ENCODE peak calls at places on chromosome 17, in nine cellular contexts. K is ovary, E is body of pancreas, D is stomach, Z is Peyer's patch, B is endothelial cell of umbilical vein, R is HCT116, P is heart left ventricle, I is adrenal gland. U is an unnamed sample.

GRCh38 chr17:81515530-81516041 is 3.0 kb upstream of the ACTG1 start:
- DNase-seq in K (no peak), E (no peak), D (no peak), Z (peak), B (no peak), R (no peak), P (peak), I (no peak), U (no peak)

GRCh38 chr17:80786470-80786869 is 205.2 kb upstream of the CHMP6 start:
- DNase-seq in K (no peak), E (no peak), D (no peak), Z (no peak), B (no peak), R (no peak), P (no peak), I (no peak), U (no peak)

GRCh38 chr17:32783602-32784001 is 93.3 kb downstream of the MYO1D start:
- DNase-seq in K (no peak), E (peak), D (no peak), Z (no peak), B (peak), R (peak), P (no peak), I (no peak), U (peak)

GRCh38 chr17:64393000-64393402 is 2.3 kb upstream of the PECAM1 start:
- DNase-seq in K (no peak), E (no peak), D (no peak), Z (no peak), B (no peak), R (no peak), P (no peak), I (no peak), U (no peak)

GRCh38 chr17:27333410-27333980 is 39.6 kb downstream of the WSB1 start:
- DNase-seq in K (peak), E (no peak), D (no peak), Z (no peak), B (no peak), R (no peak), P (no peak), I (no peak), U (no peak)

GRCh38 chr17:10772425-10773380 is 31.2 kb downstream of the TMEM238L start:
- DNase-seq in K (no peak), E (peak), D (peak), Z (peak), B (no peak), R (peak), P (no peak), I (peak), U (peak)

GRCh38 chr17:28154242-28154641 is 111.8 kb downstream of the NLK start:
- DNase-seq in K (no peak), E (no peak), D (no peak), Z (no peak), B (no peak), R (no peak), P (no peak), I (no peak), U (no peak)

GRCh38 chr17:35568561-35568960 is 7.9 kb upstream of the SLFN14 start:
- DNase-seq in K (no peak), E (peak), D (no peak), Z (no peak), B (peak), R (no peak), P (no peak), I (peak), U (no peak)

GRCh38 chr17:32755045-32755805 is 121.7 kb downstream of the MYO1D start:
- DNase-seq in K (no peak), E (no peak), D (no peak), Z (no peak), B (peak), R (peak), P (no peak), I (no peak), U (peak)

GRCh38 chr17:17724307-17724921 is 43.2 kb downstream of the RAI1 start:
- DNase-seq in K (peak), E (no peak), D (no peak), Z (no peak), B (peak), R (no peak), P (peak), I (peak), U (no peak)

GRCh38 chr17:56038136-56038535 is 115.1 kb upstream of the ANKFN1 start:
- DNase-seq in K (no peak), E (no peak), D (no peak), Z (no peak), B (no peak), R (no peak), P (no peak), I (no peak), U (no peak)

GRCh38 chr17:20896153-20896649 is 146.6 kb downstream of the USP22 start:
- DNase-seq in K (peak), E (peak), D (peak), Z (no peak), B (peak), R (no peak), P (peak), I (peak), U (no peak)

GRCh38 chr17:14525551-14526455 is 224.9 kb downstream of the HS3ST3B1 start:
- DNase-seq in K (no peak), E (no peak), D (no peak), Z (no peak), B (no peak), R (no peak), P (no peak), I (no peak), U (no peak)

GRCh38 chr17:61381537-61381936 is 18.1 kb upstream of the TBX2 start:
- DNase-seq in K (no peak), E (no peak), D (no peak), Z (peak), B (no peak), R (no peak), P (no peak), I (no peak), U (no peak)

GRCh38 chr17:38898291-38898679 is 27.1 kb upstream of the LASP1NB start:
- DNase-seq in K (no peak), E (no peak), D (no peak), Z (no peak), B (no peak), R (no peak), P (no peak), I (no peak), U (no peak)

GRCh38 chr17:38898812-38899348 is 26.5 kb upstream of the LASP1NB start:
- DNase-seq in K (no peak), E (peak), D (peak), Z (peak), B (peak), R (no peak), P (peak), I (no peak), U (no peak)

GRCh38 chr17:38897176-38897575 is 27.3 kb downstream of the LASP1 start:
- DNase-seq in K (peak), E (peak), D (no peak), Z (peak), B (no peak), R (no peak), P (peak), I (peak), U (no peak)

GRCh38 chr17:38896373-38896954 is 26.6 kb downstream of the LASP1 start:
- DNase-seq in K (no peak), E (no peak), D (no peak), Z (no peak), B (peak), R (no peak), P (peak), I (peak), U (no peak)

DNA sequence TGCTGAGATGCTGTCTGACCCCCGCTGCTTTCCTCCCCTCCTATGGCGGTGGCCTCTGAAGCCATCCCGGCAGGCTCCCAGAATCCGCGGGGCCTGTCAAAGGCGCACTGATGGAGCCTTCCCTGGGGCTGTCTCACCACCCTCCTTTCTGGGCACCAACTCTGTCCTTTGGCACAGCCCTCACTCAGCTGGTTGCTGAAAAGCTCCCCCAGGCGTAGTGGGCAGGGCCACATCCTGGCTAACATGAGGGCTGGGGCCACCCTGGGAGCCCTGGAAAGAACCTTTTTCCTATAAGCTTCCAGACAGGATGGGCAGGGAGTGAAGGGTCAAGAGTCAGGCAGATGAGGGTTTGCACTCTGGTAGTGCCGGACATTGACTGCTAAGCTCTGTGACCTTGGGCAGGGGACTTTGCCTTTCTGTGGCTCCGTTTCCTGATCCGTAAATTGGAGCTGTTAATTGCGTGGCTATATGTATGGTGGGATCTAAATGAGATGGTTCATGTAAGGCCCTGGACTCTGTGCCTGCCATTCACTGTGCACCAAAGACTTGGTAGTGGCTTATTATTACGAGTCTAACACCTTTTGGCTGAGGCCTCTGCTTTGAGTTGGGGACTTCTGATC is 27.6 kb upstream of the LASP1NB start:
- DNase-seq in K (no peak), E (no peak), D (no peak), Z (peak), B (peak), R (no peak), P (no peak), I (no peak), U (no peak)
- TF ChIP-seq POLR2A in K (no peak), E (no peak), D (no peak), Z (no peak), B (no peak), R (no peak), P (no peak), I (no peak), U (no peak)

GRCh38 chr17:78963378-78963777 is 16.3 kb downstream of the LGALS3BP start:
- DNase-seq in K (no peak), E (no peak), D (no peak), Z (peak), B (no peak), R (no peak), P (no peak), I (no peak), U (no peak)

GRCh38 chr17:78959803-78960202 is 19.9 kb downstream of the LGALS3BP start:
- DNase-seq in K (no peak), E (no peak), D (no peak), Z (peak), B (no peak), R (no peak), P (no peak), I (no peak), U (no peak)

GRCh38 chr17:78960945-78961344 is 18.8 kb downstream of the LGALS3BP start:
- DNase-seq in K (no peak), E (no peak), D (peak), Z (peak), B (no peak), R (no peak), P (no peak), I (no peak), U (no peak)

GRCh38 chr17:78961571-78961970 is 18.2 kb downstream of the LGALS3BP start:
- DNase-seq in K (no peak), E (no peak), D (no peak), Z (peak), B (no peak), R (no peak), P (no peak), I (no peak), U (no peak)

DNA sequence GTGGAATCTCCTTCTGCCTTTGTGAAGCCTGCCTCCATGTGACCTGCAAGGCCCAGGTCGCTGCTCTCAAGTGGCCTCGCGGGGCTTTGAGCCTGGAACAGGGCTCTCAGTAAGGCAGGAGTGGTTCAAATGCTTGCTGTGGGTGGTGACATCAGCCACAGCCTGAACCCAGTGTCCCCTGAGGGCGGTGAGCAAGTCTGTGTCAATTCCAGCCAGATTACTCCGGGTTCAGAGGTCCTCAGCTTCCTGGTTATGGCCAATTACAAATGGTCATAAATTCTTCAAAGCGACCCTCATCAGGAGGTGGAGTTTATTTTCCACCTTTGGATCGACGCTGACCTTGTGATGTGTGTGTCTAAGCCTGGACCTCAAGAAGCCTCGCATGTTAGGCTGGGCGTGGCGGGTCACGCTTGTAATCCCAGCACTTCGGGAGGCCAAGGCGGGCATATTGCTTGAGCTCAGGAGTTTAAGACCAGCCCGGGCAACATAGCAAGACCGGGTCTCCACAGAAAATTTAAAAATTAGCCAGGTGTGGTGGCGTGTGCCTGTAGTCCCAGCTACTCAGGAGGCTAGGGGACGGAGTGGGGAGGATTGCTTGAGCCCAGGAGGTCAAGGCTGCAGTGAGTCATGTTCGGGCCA is 17.3 kb downstream of the LGALS3BP start:
- DNase-seq in K (no peak), E (no peak), D (peak), Z (peak), B (no peak), R (peak), P (no peak), I (no peak), U (no peak)
- TF ChIP-seq POLR2A in K (no peak), E (no peak), D (no peak), Z (no peak), B (no peak), R (no peak), P (no peak), I (no peak), U (no peak)

DNA sequence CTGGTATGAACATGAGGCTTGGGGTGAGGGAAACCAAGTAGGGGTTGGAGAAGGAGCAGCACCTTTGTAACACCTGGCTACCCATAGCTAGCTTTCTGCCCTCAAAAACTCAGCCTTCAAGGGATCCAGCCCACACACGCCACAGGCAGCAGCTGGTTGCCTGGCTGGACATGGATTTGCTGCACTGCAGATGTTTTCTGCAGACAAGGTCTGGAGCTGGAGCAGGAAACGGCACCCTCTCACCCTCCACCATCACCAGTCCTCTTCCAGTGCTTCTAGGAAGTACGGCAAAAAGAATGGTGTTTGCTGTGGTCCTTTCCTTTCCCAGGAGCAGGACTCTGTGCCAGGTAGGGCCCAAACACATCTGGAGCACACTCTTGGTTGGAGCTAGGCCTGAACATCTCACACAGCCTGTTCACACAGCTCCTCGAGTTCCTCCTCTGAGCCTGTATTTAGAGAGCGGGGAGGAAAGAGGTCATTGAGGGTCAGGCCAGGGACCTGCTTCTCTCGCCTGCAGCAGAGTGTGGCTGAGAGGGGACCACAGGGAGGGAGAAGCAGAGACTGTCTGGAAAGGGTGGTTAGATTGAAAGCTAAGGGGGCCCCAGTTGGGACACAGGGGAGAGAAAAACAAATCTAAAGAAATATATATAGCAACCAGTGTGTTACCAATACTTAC is 2.7 kb upstream of the SUPT4H1 start:
- DNase-seq in K (no peak), E (no peak), D (no peak), Z (no peak), B (no peak), R (no peak), P (no peak), I (no peak), U (no peak)
- TF ChIP-seq POLR2A in K (no peak), E (no peak), D (no peak), Z (no peak), B (no peak), R (no peak), P (no peak), I (no peak), U (no peak)

GRCh38 chr17:68834328-68834836 is 120.8 kb downstream of the ABCA8 start:
- DNase-seq in K (no peak), E (no peak), D (no peak), Z (no peak), B (no peak), R (no peak), P (no peak), I (no peak), U (no peak)
- TF ChIP-seq POLR2A in K (no peak), E (no peak), D (no peak), Z (no peak), B (no peak), R (no peak), P (no peak), I (no peak), U (no peak)

GRCh38 chr17:40551874-40552768 is 13.2 kb downstream of the CCR7 start:
- DNase-seq in K (peak), E (peak), D (peak), Z (peak), B (no peak), R (no peak), P (no peak), I (peak), U (no peak)
- TF ChIP-seq POLR2A in K (no peak), E (no peak), D (no peak), Z (no peak), B (no peak), R (no peak), P (no peak), I (no peak), U (no peak)

GRCh38 chr17:45894022-45894784 is at the start of gene MAPT:
- DNase-seq in K (peak), E (peak), D (peak), Z (peak), B (peak), R (peak), P (peak), I (peak), U (peak)
- TF ChIP-seq POLR2A in K (no peak), E (peak), D (no peak), Z (no peak), B (peak), R (peak), P (no peak), I (no peak), U (peak)

GRCh38 chr17:76353599-76354316 is at the start of gene PRPSAP1:
- DNase-seq in K (peak), E (peak), D (peak), Z (peak), B (peak), R (peak), P (peak), I (peak), U (peak)

GRCh38 chr17:76353004-76353598 is 615 bp downstream of the PRPSAP1 start:
- DNase-seq in K (peak), E (peak), D (peak), Z (no peak), B (peak), R (no peak), P (peak), I (peak), U (peak)

GRCh38 chr17:76356803-76357456 is 3.2 kb upstream of the PRPSAP1 start:
- DNase-seq in K (no peak), E (no peak), D (no peak), Z (no peak), B (no peak), R (no peak), P (no peak), I (no peak), U (no peak)

GRCh38 chr17:76354747-76355310 is 1.1 kb upstream of the PRPSAP1 start:
- DNase-seq in K (no peak), E (no peak), D (no peak), Z (no peak), B (no peak), R (no peak), P (no peak), I (no peak), U (no peak)

GRCh38 chr17:76354317-76354729 is 607 bp upstream of the PRPSAP1 start:
- DNase-seq in K (no peak), E (no peak), D (no peak), Z (no peak), B (no peak), R (no peak), P (peak), I (no peak), U (no peak)
- TF ChIP-seq POLR2A in K (no peak), E (no peak), D (no peak), Z (no peak), B (no peak), R (no peak), P (no peak), I (no peak), U (no peak)

GRCh38 chr17:7242717-7243576 is 698 bp upstream of the GABARAP start:
- DNase-seq in K (peak), E (peak), D (peak), Z (peak), B (peak), R (peak), P (peak), I (peak), U (peak)
- TF ChIP-seq POLR2A in K (peak), E (peak), D (no peak), Z (peak), B (peak), R (no peak), P (no peak), I (peak), U (peak)

DNA sequence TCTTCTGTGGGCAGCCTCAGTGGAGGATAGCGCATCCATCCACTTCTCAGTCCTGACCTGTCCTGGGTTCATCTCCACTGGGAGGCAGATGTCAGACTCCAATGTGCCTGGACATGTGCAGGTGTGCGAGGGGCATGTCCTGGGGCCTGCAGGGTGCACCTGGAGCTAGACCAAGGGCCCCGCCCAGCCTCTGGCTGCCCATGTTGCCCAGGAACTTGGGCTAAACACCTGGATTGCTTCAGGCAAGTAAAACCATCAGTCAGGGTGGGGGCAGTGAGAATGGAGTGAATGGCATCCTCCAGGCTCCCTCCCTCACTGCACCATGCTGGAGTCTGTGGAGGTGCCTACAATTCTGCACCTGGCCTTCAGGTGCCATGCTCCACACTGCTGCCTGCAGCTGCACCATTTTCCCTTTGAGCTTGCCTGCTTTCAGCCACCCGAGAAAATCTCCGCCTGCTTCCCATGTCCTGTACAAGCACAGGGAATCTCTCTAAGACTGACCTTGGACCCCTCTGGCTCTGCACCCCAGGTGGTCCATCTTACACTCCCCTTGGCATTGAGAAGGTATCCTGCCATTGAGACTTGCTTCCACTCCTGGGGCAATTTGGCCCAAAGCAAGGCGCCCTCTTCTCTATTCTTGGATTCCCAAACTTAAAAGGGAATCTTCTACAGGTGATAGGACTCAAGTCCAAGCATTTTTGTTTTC is 2.1 kb upstream of the MFSD6L start:
- DNase-seq in K (no peak), E (no peak), D (no peak), Z (no peak), B (no peak), R (no peak), P (no peak), I (no peak), U (no peak)
- TF ChIP-seq POLR2A in K (no peak), E (no peak), D (no peak), Z (no peak), B (no peak), R (no peak), P (no peak), I (no peak), U (no peak)